ENCODE peak calls at places on chromosomes 6 and 20, in five cellular contexts. One of them, this sample, is unnamed.

GRCh38 chr6:5151955-5152401 is 66.8 kb downstream of the PPP1R3G start:
- DNase-seq in neuronal stem cell: no peak
- DNase-seq in H1: no peak
- DNase-seq in mesenchymal stem cell: no peak
- DNase-seq in trophoblast cell: no peak
- DNase-seq in this sample: no peak

GRCh38 chr6:17057322-17057721 is 44.5 kb upstream of the STMND1 start:
- DNase-seq in neuronal stem cell: no peak
- DNase-seq in H1: no peak
- DNase-seq in mesenchymal stem cell: peak
- DNase-seq in trophoblast cell: no peak
- DNase-seq in this sample: no peak

GRCh38 chr20:13873814-13874213 is 89.0 kb downstream of the NDUFAF5 start:
- DNase-seq in neuronal stem cell: no peak
- DNase-seq in H1: peak
- DNase-seq in mesenchymal stem cell: no peak
- DNase-seq in trophoblast cell: no peak
- DNase-seq in this sample: peak

GRCh38 chr6:37089783-37090182 is 80.2 kb upstream of the PIM1 start:
- DNase-seq in neuronal stem cell: no peak
- DNase-seq in H1: no peak
- DNase-seq in mesenchymal stem cell: no peak
- DNase-seq in trophoblast cell: no peak
- DNase-seq in this sample: no peak

GRCh38 chr20:48106428-48106827 is 321.1 kb upstream of the SULF2 start:
- DNase-seq in neuronal stem cell: no peak
- DNase-seq in H1: no peak
- DNase-seq in mesenchymal stem cell: no peak
- DNase-seq in trophoblast cell: no peak
- DNase-seq in this sample: no peak

GRCh38 chr6:33723576-33724085 is 12.1 kb upstream of the UQCC2 start:
- DNase-seq in neuronal stem cell: no peak
- DNase-seq in H1: no peak
- DNase-seq in mesenchymal stem cell: no peak
- DNase-seq in trophoblast cell: no peak
- DNase-seq in this sample: no peak

GRCh38 chr6:84597238-84597875 is 167.0 kb downstream of the TBX18 start:
- DNase-seq in neuronal stem cell: no peak
- DNase-seq in H1: no peak
- DNase-seq in mesenchymal stem cell: peak
- DNase-seq in trophoblast cell: no peak
- DNase-seq in this sample: no peak

GRCh38 chr20:45275327-45275726 is 21.0 kb upstream of the SLPI start:
- DNase-seq in neuronal stem cell: no peak
- DNase-seq in H1: no peak
- DNase-seq in mesenchymal stem cell: no peak
- DNase-seq in trophoblast cell: no peak
- DNase-seq in this sample: no peak

GRCh38 chr6:106509420-106510089 is 119.7 kb downstream of the RTN4IP1 start:
- DNase-seq in neuronal stem cell: peak
- DNase-seq in H1: peak
- DNase-seq in mesenchymal stem cell: peak
- DNase-seq in trophoblast cell: no peak
- DNase-seq in this sample: peak

GRCh38 chr6:89281779-89282246 is 33.3 kb downstream of the GABRR2 start:
- DNase-seq in neuronal stem cell: peak
- DNase-seq in H1: peak
- DNase-seq in mesenchymal stem cell: peak
- DNase-seq in trophoblast cell: peak
- DNase-seq in this sample: peak

GRCh38 chr6:53795702-53796450 is 1.1 kb downstream of the LRRC1 start:
- DNase-seq in neuronal stem cell: peak
- DNase-seq in H1: peak
- DNase-seq in mesenchymal stem cell: peak
- DNase-seq in trophoblast cell: peak
- DNase-seq in this sample: no peak

GRCh38 chr6:125764105-125764671 is 14.8 kb downstream of the HEY2 start:
- DNase-seq in neuronal stem cell: no peak
- DNase-seq in H1: no peak
- DNase-seq in mesenchymal stem cell: no peak
- DNase-seq in trophoblast cell: peak
- DNase-seq in this sample: no peak

GRCh38 chr6:169971951-169972651 is 220.7 kb downstream of the ERMARD start:
- DNase-seq in neuronal stem cell: no peak
- DNase-seq in H1: peak
- DNase-seq in mesenchymal stem cell: no peak
- DNase-seq in trophoblast cell: no peak
- DNase-seq in this sample: peak

DNA sequence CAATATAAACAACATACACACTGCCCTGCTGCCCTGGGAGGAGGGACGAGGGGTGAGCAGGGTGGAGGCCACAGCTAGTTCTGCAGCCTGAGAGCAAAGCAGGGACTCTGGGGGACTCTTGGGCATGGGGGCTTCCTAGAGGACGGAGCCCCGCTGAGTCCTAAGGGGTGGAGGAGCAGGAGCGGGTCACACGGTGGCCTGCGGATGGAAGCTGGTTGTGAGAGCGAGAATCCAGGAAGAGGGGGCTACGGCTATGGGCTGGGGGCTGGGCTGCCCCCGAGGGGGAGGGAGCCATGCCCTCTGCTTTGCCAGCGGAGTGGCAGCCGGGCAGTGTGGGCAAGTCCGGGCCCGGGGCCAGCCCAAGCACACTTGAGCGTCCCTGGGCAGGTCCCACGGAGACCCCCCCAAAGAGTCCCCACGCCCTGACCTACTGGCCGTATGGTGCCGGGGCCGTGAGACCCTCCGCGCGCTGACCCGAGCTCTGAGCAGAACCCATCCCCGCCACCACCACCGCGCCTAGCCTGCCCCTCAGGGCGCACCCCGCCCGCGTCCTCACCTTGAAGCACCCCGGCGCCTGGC is 369 bp downstream of the ADAM33 start:
- DNase-seq in neuronal stem cell: no peak
- DNase-seq in H1: no peak
- DNase-seq in mesenchymal stem cell: no peak
- DNase-seq in trophoblast cell: no peak
- DNase-seq in this sample: no peak
- H3K9ac ChIP-seq in neuronal stem cell: peak
- H3K9ac ChIP-seq in H1: no peak
- H3K9ac ChIP-seq in mesenchymal stem cell: peak
- H3K9ac ChIP-seq in trophoblast cell: peak
- H3K9ac ChIP-seq in this sample: no peak

GRCh38 chr6:168554472-168554871 is 113.5 kb downstream of the SMOC2 start:
- DNase-seq in neuronal stem cell: no peak
- DNase-seq in H1: no peak
- DNase-seq in mesenchymal stem cell: no peak
- DNase-seq in trophoblast cell: no peak
- DNase-seq in this sample: no peak
- H2BK12ac ChIP-seq in neuronal stem cell: no peak
- H2BK12ac ChIP-seq in H1: no peak
- H2BK12ac ChIP-seq in mesenchymal stem cell: no peak
- H2BK12ac ChIP-seq in trophoblast cell: no peak
- H2BK12ac ChIP-seq in this sample: no peak

DNA sequence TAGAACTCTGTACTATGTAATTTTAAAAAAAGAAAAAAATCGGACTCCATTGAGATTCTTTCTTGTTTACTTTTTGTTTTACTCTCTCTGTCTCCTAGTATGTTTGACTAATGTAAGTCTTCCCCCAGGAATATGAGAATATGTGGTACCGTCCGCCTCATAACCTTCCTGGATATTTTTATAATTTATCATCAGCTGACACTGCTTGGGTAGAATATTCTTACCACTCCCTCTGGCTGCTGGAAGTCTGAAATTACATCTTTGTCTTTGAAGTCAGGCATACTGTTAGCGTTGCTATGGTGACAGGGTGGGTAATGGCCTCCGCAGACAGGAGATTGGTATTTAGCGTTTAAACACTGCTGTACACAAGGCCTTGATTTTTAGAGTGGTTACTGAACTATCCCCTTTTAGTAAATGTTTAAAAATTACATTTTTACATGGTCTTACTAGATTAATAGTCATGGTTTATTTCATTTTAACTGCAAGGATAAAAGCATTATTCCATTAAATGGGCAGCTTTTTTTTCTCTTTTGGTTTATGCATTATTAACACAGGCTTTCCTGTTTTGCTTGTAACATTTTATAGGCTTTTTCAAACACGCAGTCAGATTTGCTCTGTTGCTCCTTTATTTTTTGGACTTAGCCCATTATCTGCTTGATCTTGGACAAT is 176.4 kb downstream of the ARID1B start:
- DNase-seq in neuronal stem cell: peak
- DNase-seq in H1: no peak
- DNase-seq in mesenchymal stem cell: peak
- DNase-seq in trophoblast cell: peak
- DNase-seq in this sample: no peak
- H3K9ac ChIP-seq in neuronal stem cell: no peak
- H3K9ac ChIP-seq in H1: no peak
- H3K9ac ChIP-seq in mesenchymal stem cell: peak
- H3K9ac ChIP-seq in trophoblast cell: no peak
- H3K9ac ChIP-seq in this sample: no peak

DNA sequence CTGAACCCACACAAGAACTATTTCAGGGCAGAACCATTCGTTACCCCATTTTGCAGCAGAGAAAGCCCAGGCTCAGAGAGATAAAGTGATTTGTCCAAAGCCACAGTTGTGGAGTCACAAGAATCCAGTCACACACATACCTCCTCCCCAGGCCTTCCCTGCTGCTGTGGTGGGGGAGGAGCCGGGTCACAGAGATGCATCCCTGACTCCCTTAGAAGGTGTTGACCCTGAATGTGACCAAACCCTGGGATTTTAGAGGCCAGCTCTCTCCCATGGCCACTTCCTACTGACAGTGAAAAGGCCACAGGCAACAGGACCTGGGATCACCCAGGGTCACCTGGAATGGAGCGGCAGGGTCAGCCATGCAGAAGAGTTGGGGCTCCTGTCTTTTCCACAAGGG is 48.6 kb downstream of the CHMP4B start:
- DNase-seq in neuronal stem cell: no peak
- DNase-seq in H1: no peak
- DNase-seq in mesenchymal stem cell: no peak
- DNase-seq in trophoblast cell: peak
- DNase-seq in this sample: no peak
- H2BK12ac ChIP-seq in neuronal stem cell: no peak
- H2BK12ac ChIP-seq in H1: no peak
- H2BK12ac ChIP-seq in mesenchymal stem cell: no peak
- H2BK12ac ChIP-seq in trophoblast cell: no peak
- H2BK12ac ChIP-seq in this sample: no peak

DNA sequence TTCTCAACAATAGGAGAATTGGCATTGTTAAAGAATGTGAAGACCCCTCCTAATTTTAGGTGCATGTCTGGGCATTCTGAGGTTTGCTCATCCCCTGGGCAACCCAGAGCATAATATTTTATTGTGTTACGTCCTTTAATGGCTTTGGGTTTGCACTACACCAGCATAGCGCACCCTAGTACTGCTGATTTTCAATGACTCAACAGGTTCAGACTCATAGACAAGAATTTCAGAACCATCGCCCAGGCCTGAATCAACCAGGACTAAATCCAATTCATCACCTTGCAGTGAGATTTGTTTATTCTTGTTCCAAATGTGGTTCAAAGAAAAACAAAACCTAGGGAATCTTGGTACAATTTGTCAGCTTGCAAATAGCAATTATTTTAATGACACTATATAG is 137.8 kb upstream of the PHACTR1 start:
- DNase-seq in neuronal stem cell: no peak
- DNase-seq in H1: no peak
- DNase-seq in mesenchymal stem cell: no peak
- DNase-seq in trophoblast cell: no peak
- DNase-seq in this sample: no peak
- H3K9ac ChIP-seq in neuronal stem cell: no peak
- H3K9ac ChIP-seq in H1: no peak
- H3K9ac ChIP-seq in mesenchymal stem cell: no peak
- H3K9ac ChIP-seq in trophoblast cell: no peak
- H3K9ac ChIP-seq in this sample: no peak

DNA sequence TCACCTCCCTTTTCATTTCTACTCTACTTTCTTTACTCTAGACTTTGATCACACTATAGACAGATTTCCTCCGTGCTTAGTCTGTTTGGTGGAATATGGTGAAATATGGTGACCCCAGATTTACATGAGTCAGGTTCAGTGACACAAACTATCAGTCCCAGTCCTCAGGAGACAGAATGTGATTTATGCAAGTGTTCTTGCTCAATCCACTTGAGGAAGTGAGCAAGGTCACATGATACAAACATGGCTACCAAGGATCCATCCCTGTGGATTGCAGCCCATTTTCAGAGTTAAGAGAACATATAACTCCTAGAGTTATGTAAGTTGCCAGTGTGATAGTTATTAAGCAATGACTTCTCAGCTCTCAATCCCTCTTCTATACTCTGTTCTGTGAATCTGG is 23.7 kb upstream of the TSHZ2 start:
- DNase-seq in neuronal stem cell: no peak
- DNase-seq in H1: no peak
- DNase-seq in mesenchymal stem cell: peak
- DNase-seq in trophoblast cell: no peak
- DNase-seq in this sample: no peak
- H2BK12ac ChIP-seq in neuronal stem cell: no peak
- H2BK12ac ChIP-seq in H1: no peak
- H2BK12ac ChIP-seq in mesenchymal stem cell: peak
- H2BK12ac ChIP-seq in trophoblast cell: no peak
- H2BK12ac ChIP-seq in this sample: no peak

GRCh38 chr6:3327403-3327802 is 68.7 kb downstream of the PSMG4 start:
- DNase-seq in neuronal stem cell: no peak
- DNase-seq in H1: no peak
- DNase-seq in mesenchymal stem cell: no peak
- DNase-seq in trophoblast cell: no peak
- DNase-seq in this sample: no peak
- H3K9ac ChIP-seq in neuronal stem cell: no peak
- H3K9ac ChIP-seq in H1: no peak
- H3K9ac ChIP-seq in mesenchymal stem cell: no peak
- H3K9ac ChIP-seq in trophoblast cell: no peak
- H3K9ac ChIP-seq in this sample: no peak

GRCh38 chr6:158839796-158840195 is 20.6 kb upstream of the EZR start:
- DNase-seq in neuronal stem cell: no peak
- DNase-seq in H1: no peak
- DNase-seq in mesenchymal stem cell: no peak
- DNase-seq in trophoblast cell: peak
- DNase-seq in this sample: no peak

GRCh38 chr6:158843751-158844683 is 24.8 kb upstream of the EZR start:
- DNase-seq in neuronal stem cell: no peak
- DNase-seq in H1: no peak
- DNase-seq in mesenchymal stem cell: no peak
- DNase-seq in trophoblast cell: peak
- DNase-seq in this sample: no peak

GRCh38 chr6:158837684-158838625 is 18.8 kb upstream of the EZR start:
- DNase-seq in neuronal stem cell: no peak
- DNase-seq in H1: no peak
- DNase-seq in mesenchymal stem cell: no peak
- DNase-seq in trophoblast cell: peak
- DNase-seq in this sample: no peak

GRCh38 chr6:158840465-158840864 is 21.3 kb upstream of the EZR start:
- DNase-seq in neuronal stem cell: no peak
- DNase-seq in H1: no peak
- DNase-seq in mesenchymal stem cell: no peak
- DNase-seq in trophoblast cell: peak
- DNase-seq in this sample: no peak

DNA sequence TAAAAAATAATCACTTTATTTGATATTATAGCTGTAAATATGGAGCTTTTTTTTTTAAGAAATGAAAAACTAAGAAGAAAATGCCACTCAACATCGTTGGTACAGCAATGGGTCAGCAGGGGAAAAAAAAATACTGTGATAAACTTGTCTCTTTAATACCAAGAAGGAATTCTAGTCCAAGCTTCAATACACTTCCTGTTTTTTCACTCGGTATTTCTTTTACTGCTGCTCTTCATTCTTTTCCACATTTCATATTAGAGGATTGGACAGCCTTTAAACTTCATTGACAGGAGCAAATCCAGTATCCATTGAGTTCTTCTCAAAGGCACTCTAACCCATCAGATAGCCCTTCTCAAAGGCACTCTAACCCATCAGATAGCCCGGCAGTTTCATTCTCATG is 22.2 kb upstream of the EZR start:
- DNase-seq in neuronal stem cell: no peak
- DNase-seq in H1: no peak
- DNase-seq in mesenchymal stem cell: no peak
- DNase-seq in trophoblast cell: no peak
- DNase-seq in this sample: no peak
- H2BK12ac ChIP-seq in neuronal stem cell: no peak
- H2BK12ac ChIP-seq in H1: no peak
- H2BK12ac ChIP-seq in mesenchymal stem cell: no peak
- H2BK12ac ChIP-seq in trophoblast cell: no peak
- H2BK12ac ChIP-seq in this sample: no peak